ENCODE peak calls at places on chromosome 17, in seven cellular contexts. T is H9, A is mesendoderm, X is IMR-90, B is trophoblast cell, I is mesenchymal stem cell, F is H1. V is an unnamed sample.

GRCh38 chr17:81342062-81342699 is 47.1 kb upstream of the SLC38A10 start:
- DNase-seq in T (no peak), A (no peak), X (no peak), B (no peak), I (peak; percentile 47), F (no peak), V (no peak)

GRCh38 chr17:21075739-21076085 is 32.9 kb upstream of the USP22 start:
- DNase-seq in T (no peak), A (no peak), X (no peak), B (peak; percentile 61), I (no peak), F (no peak), V (no peak)

GRCh38 chr17:7475764-7476422 is 3.5 kb downstream of the ZBTB4 start:
- DNase-seq in T (no peak), A (no peak), X (peak; percentile 41), B (peak; percentile 31), I (peak; percentile 54), F (no peak), V (no peak)

GRCh38 chr17:43572368-43572980 is 26.3 kb upstream of the ETV4 start:
- DNase-seq in T (no peak), A (peak; percentile 85), X (peak; percentile 19), B (peak; percentile 74), I (no peak), F (no peak), V (no peak)

GRCh38 chr17:78597923-78598545 is 20.8 kb upstream of the DNAH17 start:
- DNase-seq in T (no peak), A (no peak), X (peak; percentile 86), B (peak; percentile 26), I (peak; percentile 80), F (no peak), V (no peak)

GRCh38 chr17:9973689-9974459 is 68.8 kb upstream of the RCVRN start:
- DNase-seq in T (no peak), A (no peak), X (no peak), B (no peak), I (peak; percentile 24), F (no peak), V (no peak)

GRCh38 chr17:16440814-16441629 is 25.7 kb downstream of the TRPV2 start:
- DNase-seq in T (no peak), A (no peak), X (no peak), B (no peak), I (no peak), F (no peak), V (no peak)

GRCh38 chr17:67038861-67039365 is 5.4 kb upstream of the CACNG1 start:
- DNase-seq in T (no peak), A (peak; percentile 54), X (no peak), B (no peak), I (no peak), F (no peak), V (no peak)

GRCh38 chr17:72380120-72380519 is 259.3 kb downstream of the SOX9 start:
- DNase-seq in T (no peak), A (no peak), X (no peak), B (no peak), I (no peak), F (no peak), V (no peak)

GRCh38 chr17:39926588-39927100 is 757 bp downstream of the ORMDL3 start:
- DNase-seq in T (peak; percentile 69), A (peak; percentile 65), X (no peak), B (peak; percentile 42), I (peak; percentile 48), F (no peak), V (peak; percentile 26)

GRCh38 chr17:20263595-20263994 is 203.7 kb downstream of the LGALS9B start:
- DNase-seq in T (no peak), A (peak; percentile 46), X (peak; percentile 61), B (peak; percentile 3), I (peak; percentile 48), F (no peak), V (no peak)

GRCh38 chr17:14312522-14312921 is 11.6 kb downstream of the HS3ST3B1 start:
- DNase-seq in T (peak; percentile 19), A (no peak), X (no peak), B (no peak), I (no peak), F (no peak), V (no peak)

GRCh38 chr17:78431692-78431958 is 53.2 kb downstream of the PGS1 start:
- DNase-seq in T (no peak), A (no peak), X (no peak), B (no peak), I (no peak), F (no peak), V (no peak)

GRCh38 chr17:39229274-39229913 is 3.6 kb upstream of the STAC2 start:
- DNase-seq in T (no peak), A (no peak), X (peak; percentile 37), B (no peak), I (peak; percentile 46), F (no peak), V (no peak)

GRCh38 chr17:57523926-57524634 is 221.0 kb downstream of the CCDC182 start:
- DNase-seq in T (no peak), A (no peak), X (peak; percentile 61), B (no peak), I (no peak), F (no peak), V (no peak)

GRCh38 chr17:49231563-49231894 is 942 bp upstream of the PHOSPHO1 start:
- DNase-seq in T (no peak), A (no peak), X (no peak), B (no peak), I (no peak), F (no peak), V (no peak)

GRCh38 chr17:7258731-7259554 is 3.3 kb downstream of the CLDN7 start:
- DNase-seq in T (no peak), A (no peak), X (peak; percentile 27), B (peak; percentile 53), I (no peak), F (no peak), V (no peak)

GRCh38 chr17:81044764-81045589 is 10.0 kb downstream of the BAIAP2 start:
- DNase-seq in T (no peak), A (no peak), X (peak; percentile 79), B (peak; percentile 93), I (peak; percentile 82), F (no peak), V (no peak)

GRCh38 chr17:2053380-2054261 is 1.3 kb upstream of the HIC1 start:
- DNase-seq in T (peak; percentile 87), A (peak; percentile 76), X (peak; percentile 67), B (peak; percentile 90), I (peak; percentile 86), F (no peak), V (no peak)

GRCh38 chr17:74772071-74772470 is 4.1 kb downstream of the NAT9 start:
- DNase-seq in T (no peak), A (no peak), X (no peak), B (no peak), I (no peak), F (no peak), V (no peak)
- H2BK120ac ChIP-seq in T (no peak overlapping the region), A (no peak overlapping the region), X (no peak overlapping the region), B (no peak overlapping the region), I (no peak overlapping the region), F (no peak overlapping the region), V (no peak overlapping the region)

GRCh38 chr17:64092111-64092510 is 37.8 kb downstream of the ERN1 start:
- DNase-seq in T (no peak), A (no peak), X (no peak), B (peak; percentile 68), I (no peak), F (no peak), V (no peak)

GRCh38 chr17:64096037-64096436 is 33.9 kb downstream of the ERN1 start:
- DNase-seq in T (no peak), A (no peak), X (no peak), B (no peak), I (no peak), F (no peak), V (no peak)

GRCh38 chr17:64095144-64095882 is 34.6 kb downstream of the ERN1 start:
- DNase-seq in T (peak; percentile 61), A (no peak), X (no peak), B (no peak), I (no peak), F (peak; percentile 7), V (no peak)

GRCh38 chr17:64092952-64093451 is 36.9 kb downstream of the ERN1 start:
- DNase-seq in T (no peak), A (no peak), X (no peak), B (no peak), I (peak; percentile 59), F (no peak), V (no peak)

DNA sequence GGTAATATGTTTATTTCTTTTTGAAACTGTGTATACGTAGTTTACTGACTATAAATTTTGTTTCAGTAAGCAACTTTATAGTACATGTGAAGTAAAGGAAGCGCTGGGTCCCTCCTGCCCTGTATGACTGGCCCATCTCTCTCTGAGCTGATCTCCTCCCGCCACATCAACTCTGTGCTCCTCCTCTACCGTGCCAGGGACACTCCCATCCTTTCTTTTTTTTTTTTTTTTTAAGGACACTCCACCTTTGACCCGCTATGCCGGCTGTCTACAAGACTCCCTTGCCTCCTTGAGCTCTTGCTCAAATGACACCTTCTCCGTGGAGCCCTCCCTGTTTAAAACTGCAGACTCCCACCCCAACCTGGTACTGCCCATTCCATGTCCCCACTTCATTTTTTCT is 35.5 kb downstream of the ERN1 start:
- DNase-seq in T (no peak), A (no peak), X (no peak), B (no peak), I (no peak), F (no peak), V (no peak)
- H2BK120ac ChIP-seq in T (no peak overlapping the region), A (no peak overlapping the region), X (no peak overlapping the region), B (no peak overlapping the region), I (no peak overlapping the region), F (no peak overlapping the region), V (no peak overlapping the region)

DNA sequence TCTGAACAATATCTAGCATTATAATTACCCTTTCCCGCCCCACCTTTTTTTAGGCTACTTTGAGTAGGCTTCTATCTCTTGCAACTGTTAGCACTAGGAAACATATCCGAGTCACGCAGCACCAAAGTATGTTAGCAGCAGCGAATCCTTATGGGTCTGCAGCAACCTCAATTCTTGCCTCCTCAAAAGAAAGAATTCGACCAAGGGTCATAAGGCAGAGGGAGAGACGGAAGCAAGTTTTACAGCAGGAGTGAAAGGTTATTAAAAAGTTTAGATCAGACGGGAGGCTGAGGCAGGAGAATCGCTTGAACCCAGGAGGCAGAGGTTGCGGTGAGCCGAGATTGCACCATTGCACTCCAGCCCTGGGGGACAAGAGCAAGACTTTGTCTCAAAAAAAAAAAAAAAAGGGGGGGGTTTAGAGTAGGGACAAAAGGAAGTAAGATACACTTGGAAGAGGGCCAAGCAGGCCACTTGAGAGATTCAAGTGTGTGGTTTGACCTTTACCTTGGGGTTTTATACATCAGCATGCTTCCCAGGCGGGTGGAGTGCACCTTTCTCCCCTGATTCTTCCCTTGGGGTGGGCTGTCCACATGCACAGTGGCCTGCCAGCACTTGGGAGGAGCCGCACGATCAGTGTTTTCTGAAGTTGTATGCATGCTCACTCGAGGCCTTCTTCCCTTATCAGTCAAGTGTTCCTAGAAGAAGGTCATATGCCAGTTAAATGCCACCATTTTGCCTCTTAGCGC is 67.7 kb downstream of the HLF start:
- DNase-seq in T (no peak), A (no peak), X (no peak), B (peak; percentile 44), I (no peak), F (no peak), V (no peak)
- H2BK120ac ChIP-seq in T (no peak overlapping the region), A (no peak overlapping the region), X (no peak overlapping the region), B (no peak overlapping the region), I (no peak overlapping the region), F (no peak overlapping the region), V (no peak overlapping the region)

DNA sequence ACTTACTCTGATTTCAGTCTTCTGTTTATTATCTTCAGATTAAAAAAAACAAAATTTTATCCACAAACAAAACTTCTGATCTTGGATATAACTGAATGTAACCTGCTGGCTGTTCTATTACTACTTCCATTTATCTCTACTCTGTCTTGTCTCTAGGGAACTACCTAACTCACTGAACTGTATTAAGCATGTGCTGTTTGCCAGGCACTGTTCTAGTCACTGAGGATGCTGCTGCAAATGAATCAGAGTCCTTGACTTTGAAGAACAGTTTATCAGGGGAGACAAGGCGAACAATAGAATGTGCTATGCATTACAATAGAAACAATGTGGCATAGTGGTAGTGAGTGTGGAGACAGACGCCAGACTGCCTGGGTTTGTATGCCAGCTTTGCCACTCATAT is 2.3 kb upstream of the ANKRD40 start:
- DNase-seq in T (no peak), A (no peak), X (no peak), B (no peak), I (no peak), F (no peak), V (no peak)
- H2BK120ac ChIP-seq in T (no peak overlapping the region), A (no peak overlapping the region), X (no peak overlapping the region), B (no peak overlapping the region), I (no peak overlapping the region), F (no peak overlapping the region), V (no peak overlapping the region)

V was measured in neuronal stem cell.